ENCODE peak calls at places on chromosomes 13 and 19, in seven cellular contexts. One of them, this sample, is unnamed.

GRCh38 chr13:65913173-65913572 is 1317.0 kb downstream of the PCDH9 start:
- DNase-seq in CD4-positive, CD25-positive, alpha-beta regulatory T cell: no peak
- DNase-seq in fibroblast of the aortic adventitia: peak
- DNase-seq in skeletal muscle cell: peak
- DNase-seq in astrocyte: peak
- DNase-seq in A549: no peak
- DNase-seq in heart right ventricle: no peak
- DNase-seq in this sample: no peak

GRCh38 chr13:32117696-32118095 is 86.1 kb downstream of the FRY start:
- DNase-seq in skeletal muscle cell: no peak
- DNase-seq in fibroblast of the aortic adventitia: no peak
- DNase-seq in A549: no peak
- DNase-seq in heart right ventricle: peak
- DNase-seq in CD4-positive, CD25-positive, alpha-beta regulatory T cell: no peak
- DNase-seq in astrocyte: no peak
- DNase-seq in this sample: no peak

GRCh38 chr13:78881054-78881453 is 222.1 kb upstream of the OBI1 start:
- DNase-seq in astrocyte: no peak
- DNase-seq in CD4-positive, CD25-positive, alpha-beta regulatory T cell: no peak
- DNase-seq in skeletal muscle cell: no peak
- DNase-seq in A549: no peak
- DNase-seq in heart right ventricle: no peak
- DNase-seq in fibroblast of the aortic adventitia: no peak
- DNase-seq in this sample: no peak

GRCh38 chr19:39937094-39937493 is 2.7 kb upstream of the FCGBP start:
- DNase-seq in fibroblast of the aortic adventitia: no peak
- DNase-seq in heart right ventricle: no peak
- DNase-seq in A549: no peak
- DNase-seq in CD4-positive, CD25-positive, alpha-beta regulatory T cell: peak
- DNase-seq in skeletal muscle cell: no peak
- DNase-seq in astrocyte: no peak
- DNase-seq in this sample: no peak

GRCh38 chr13:94110011-94110410 is 369.5 kb downstream of the DCT start:
- DNase-seq in skeletal muscle cell: no peak
- DNase-seq in astrocyte: no peak
- DNase-seq in fibroblast of the aortic adventitia: no peak
- DNase-seq in CD4-positive, CD25-positive, alpha-beta regulatory T cell: no peak
- DNase-seq in heart right ventricle: no peak
- DNase-seq in A549: no peak
- DNase-seq in this sample: no peak

GRCh38 chr19:29364224-29364726 is 151.3 kb upstream of the UQCRFS1 start:
- DNase-seq in skeletal muscle cell: no peak
- DNase-seq in CD4-positive, CD25-positive, alpha-beta regulatory T cell: no peak
- DNase-seq in A549: no peak
- DNase-seq in astrocyte: no peak
- DNase-seq in heart right ventricle: no peak
- DNase-seq in fibroblast of the aortic adventitia: no peak
- DNase-seq in this sample: no peak

GRCh38 chr13:113275387-113275786 is 21.7 kb upstream of the LAMP1 start:
- DNase-seq in skeletal muscle cell: no peak
- DNase-seq in CD4-positive, CD25-positive, alpha-beta regulatory T cell: no peak
- DNase-seq in fibroblast of the aortic adventitia: peak
- DNase-seq in A549: peak
- DNase-seq in heart right ventricle: no peak
- DNase-seq in astrocyte: peak
- DNase-seq in this sample: peak

GRCh38 chr13:72025836-72026235 is 158.8 kb upstream of the DACH1 start:
- DNase-seq in heart right ventricle: no peak
- DNase-seq in skeletal muscle cell: no peak
- DNase-seq in fibroblast of the aortic adventitia: no peak
- DNase-seq in CD4-positive, CD25-positive, alpha-beta regulatory T cell: no peak
- DNase-seq in astrocyte: peak
- DNase-seq in A549: no peak
- DNase-seq in this sample: no peak

GRCh38 chr19:17751912-17752273 is 616 bp downstream of the FCHO1 start:
- DNase-seq in heart right ventricle: no peak
- DNase-seq in CD4-positive, CD25-positive, alpha-beta regulatory T cell: no peak
- DNase-seq in A549: no peak
- DNase-seq in astrocyte: no peak
- DNase-seq in fibroblast of the aortic adventitia: no peak
- DNase-seq in skeletal muscle cell: no peak
- DNase-seq in this sample: no peak

GRCh38 chr19:38310986-38311385 is 4.8 kb downstream of the YIF1B start:
- DNase-seq in astrocyte: no peak
- DNase-seq in A549: no peak
- DNase-seq in heart right ventricle: no peak
- DNase-seq in fibroblast of the aortic adventitia: no peak
- DNase-seq in CD4-positive, CD25-positive, alpha-beta regulatory T cell: no peak
- DNase-seq in skeletal muscle cell: no peak
- DNase-seq in this sample: no peak

GRCh38 chr19:54903303-54903702 is 2.6 kb upstream of the NCR1 start:
- DNase-seq in fibroblast of the aortic adventitia: no peak
- DNase-seq in astrocyte: no peak
- DNase-seq in CD4-positive, CD25-positive, alpha-beta regulatory T cell: no peak
- DNase-seq in heart right ventricle: no peak
- DNase-seq in A549: no peak
- DNase-seq in skeletal muscle cell: no peak
- DNase-seq in this sample: no peak

GRCh38 chr19:28633223-28634030 is 579.5 kb downstream of the UQCRFS1 start:
- DNase-seq in CD4-positive, CD25-positive, alpha-beta regulatory T cell: no peak
- DNase-seq in heart right ventricle: no peak
- DNase-seq in A549: peak
- DNase-seq in fibroblast of the aortic adventitia: peak
- DNase-seq in skeletal muscle cell: peak
- DNase-seq in astrocyte: peak
- DNase-seq in this sample: no peak

GRCh38 chr13:106466691-106467405 is 68.6 kb downstream of the EFNB2 start:
- DNase-seq in heart right ventricle: no peak
- DNase-seq in astrocyte: no peak
- DNase-seq in fibroblast of the aortic adventitia: no peak
- DNase-seq in CD4-positive, CD25-positive, alpha-beta regulatory T cell: no peak
- DNase-seq in A549: no peak
- DNase-seq in skeletal muscle cell: no peak
- DNase-seq in this sample: no peak

GRCh38 chr19:7645159-7645558 is 8.2 kb downstream of the STXBP2 start:
- DNase-seq in CD4-positive, CD25-positive, alpha-beta regulatory T cell: no peak
- DNase-seq in fibroblast of the aortic adventitia: no peak
- DNase-seq in A549: no peak
- DNase-seq in astrocyte: no peak
- DNase-seq in skeletal muscle cell: no peak
- DNase-seq in heart right ventricle: no peak
- DNase-seq in this sample: no peak

GRCh38 chr19:55473201-55473600 is 3.2 kb upstream of the ZNF628 start:
- DNase-seq in A549: no peak
- DNase-seq in astrocyte: no peak
- DNase-seq in skeletal muscle cell: no peak
- DNase-seq in CD4-positive, CD25-positive, alpha-beta regulatory T cell: no peak
- DNase-seq in fibroblast of the aortic adventitia: no peak
- DNase-seq in heart right ventricle: no peak
- DNase-seq in this sample: no peak

GRCh38 chr19:15021286-15022007 is 27.8 kb upstream of the CASP14 start:
- DNase-seq in fibroblast of the aortic adventitia: no peak
- DNase-seq in CD4-positive, CD25-positive, alpha-beta regulatory T cell: no peak
- DNase-seq in A549: no peak
- DNase-seq in skeletal muscle cell: no peak
- DNase-seq in heart right ventricle: no peak
- DNase-seq in astrocyte: no peak
- DNase-seq in this sample: no peak

GRCh38 chr13:113650275-113650674 is 7.7 kb downstream of the ATP4B start:
- DNase-seq in skeletal muscle cell: no peak
- DNase-seq in astrocyte: no peak
- DNase-seq in CD4-positive, CD25-positive, alpha-beta regulatory T cell: no peak
- DNase-seq in heart right ventricle: no peak
- DNase-seq in A549: no peak
- DNase-seq in fibroblast of the aortic adventitia: no peak
- DNase-seq in this sample: peak

GRCh38 chr13:28499579-28499978 is 4.7 kb upstream of the FLT1 start:
- DNase-seq in heart right ventricle: no peak
- DNase-seq in CD4-positive, CD25-positive, alpha-beta regulatory T cell: no peak
- DNase-seq in skeletal muscle cell: no peak
- DNase-seq in fibroblast of the aortic adventitia: no peak
- DNase-seq in A549: no peak
- DNase-seq in astrocyte: no peak
- DNase-seq in this sample: no peak

GRCh38 chr13:35144496-35144895 is 202.4 kb downstream of the NBEA start:
- DNase-seq in skeletal muscle cell: no peak
- DNase-seq in fibroblast of the aortic adventitia: peak
- DNase-seq in A549: no peak
- DNase-seq in CD4-positive, CD25-positive, alpha-beta regulatory T cell: no peak
- DNase-seq in heart right ventricle: no peak
- DNase-seq in astrocyte: peak
- DNase-seq in this sample: no peak

GRCh38 chr13:111323950-111324651 is 3.7 kb downstream of the TEX29 start:
- DNase-seq in astrocyte: no peak
- DNase-seq in A549: no peak
- DNase-seq in CD4-positive, CD25-positive, alpha-beta regulatory T cell: no peak
- DNase-seq in skeletal muscle cell: no peak
- DNase-seq in heart right ventricle: no peak
- DNase-seq in fibroblast of the aortic adventitia: no peak
- DNase-seq in this sample: no peak

GRCh38 chr19:14411161-14411560 is 8.0 kb downstream of the DDX39A start:
- DNase-seq in heart right ventricle: no peak
- DNase-seq in astrocyte: no peak
- DNase-seq in skeletal muscle cell: no peak
- DNase-seq in CD4-positive, CD25-positive, alpha-beta regulatory T cell: no peak
- DNase-seq in A549: no peak
- DNase-seq in fibroblast of the aortic adventitia: no peak
- DNase-seq in this sample: no peak

GRCh38 chr13:30148171-30148754 is 159.1 kb downstream of the KATNAL1 start:
- DNase-seq in heart right ventricle: no peak
- DNase-seq in CD4-positive, CD25-positive, alpha-beta regulatory T cell: no peak
- DNase-seq in astrocyte: no peak
- DNase-seq in skeletal muscle cell: no peak
- DNase-seq in A549: no peak
- DNase-seq in fibroblast of the aortic adventitia: no peak
- DNase-seq in this sample: no peak

GRCh38 chr19:50803633-50804419 is 13.6 kb downstream of the ACP4 start:
- DNase-seq in skeletal muscle cell: no peak
- DNase-seq in CD4-positive, CD25-positive, alpha-beta regulatory T cell: no peak
- DNase-seq in A549: no peak
- DNase-seq in astrocyte: no peak
- DNase-seq in fibroblast of the aortic adventitia: peak
- DNase-seq in heart right ventricle: peak
- DNase-seq in this sample: no peak

GRCh38 chr13:103349664-103350063 is 283.4 kb upstream of the SLC10A2 start:
- DNase-seq in astrocyte: no peak
- DNase-seq in skeletal muscle cell: no peak
- DNase-seq in CD4-positive, CD25-positive, alpha-beta regulatory T cell: no peak
- DNase-seq in A549: no peak
- DNase-seq in fibroblast of the aortic adventitia: no peak
- DNase-seq in heart right ventricle: peak
- DNase-seq in this sample: no peak

GRCh38 chr13:103354189-103354588 is 288.0 kb upstream of the SLC10A2 start:
- DNase-seq in heart right ventricle: no peak
- DNase-seq in A549: no peak
- DNase-seq in astrocyte: peak
- DNase-seq in fibroblast of the aortic adventitia: peak
- DNase-seq in skeletal muscle cell: peak
- DNase-seq in CD4-positive, CD25-positive, alpha-beta regulatory T cell: no peak
- DNase-seq in this sample: no peak

GRCh38 chr13:103356226-103356864 is 290.1 kb upstream of the SLC10A2 start:
- DNase-seq in A549: no peak
- DNase-seq in heart right ventricle: no peak
- DNase-seq in CD4-positive, CD25-positive, alpha-beta regulatory T cell: no peak
- DNase-seq in astrocyte: no peak
- DNase-seq in skeletal muscle cell: no peak
- DNase-seq in fibroblast of the aortic adventitia: no peak
- DNase-seq in this sample: no peak

GRCh38 chr13:103350147-103350546 is 283.9 kb upstream of the SLC10A2 start:
- DNase-seq in skeletal muscle cell: no peak
- DNase-seq in A549: no peak
- DNase-seq in fibroblast of the aortic adventitia: no peak
- DNase-seq in heart right ventricle: no peak
- DNase-seq in astrocyte: no peak
- DNase-seq in CD4-positive, CD25-positive, alpha-beta regulatory T cell: no peak
- DNase-seq in this sample: no peak

GRCh38 chr13:103351035-103351828 is 285.0 kb upstream of the SLC10A2 start:
- DNase-seq in skeletal muscle cell: peak
- DNase-seq in A549: no peak
- DNase-seq in CD4-positive, CD25-positive, alpha-beta regulatory T cell: no peak
- DNase-seq in fibroblast of the aortic adventitia: peak
- DNase-seq in heart right ventricle: peak
- DNase-seq in astrocyte: peak
- DNase-seq in this sample: peak
- H3K4me3 ChIP-seq in skeletal muscle cell: no peak
- H3K4me3 ChIP-seq in A549: no peak
- H3K4me3 ChIP-seq in CD4-positive, CD25-positive, alpha-beta regulatory T cell: no peak
- H3K4me3 ChIP-seq in fibroblast of the aortic adventitia: no peak
- H3K4me3 ChIP-seq in heart right ventricle: no peak
- H3K4me3 ChIP-seq in astrocyte: peak
- H3K4me3 ChIP-seq in this sample: no peak

DNA sequence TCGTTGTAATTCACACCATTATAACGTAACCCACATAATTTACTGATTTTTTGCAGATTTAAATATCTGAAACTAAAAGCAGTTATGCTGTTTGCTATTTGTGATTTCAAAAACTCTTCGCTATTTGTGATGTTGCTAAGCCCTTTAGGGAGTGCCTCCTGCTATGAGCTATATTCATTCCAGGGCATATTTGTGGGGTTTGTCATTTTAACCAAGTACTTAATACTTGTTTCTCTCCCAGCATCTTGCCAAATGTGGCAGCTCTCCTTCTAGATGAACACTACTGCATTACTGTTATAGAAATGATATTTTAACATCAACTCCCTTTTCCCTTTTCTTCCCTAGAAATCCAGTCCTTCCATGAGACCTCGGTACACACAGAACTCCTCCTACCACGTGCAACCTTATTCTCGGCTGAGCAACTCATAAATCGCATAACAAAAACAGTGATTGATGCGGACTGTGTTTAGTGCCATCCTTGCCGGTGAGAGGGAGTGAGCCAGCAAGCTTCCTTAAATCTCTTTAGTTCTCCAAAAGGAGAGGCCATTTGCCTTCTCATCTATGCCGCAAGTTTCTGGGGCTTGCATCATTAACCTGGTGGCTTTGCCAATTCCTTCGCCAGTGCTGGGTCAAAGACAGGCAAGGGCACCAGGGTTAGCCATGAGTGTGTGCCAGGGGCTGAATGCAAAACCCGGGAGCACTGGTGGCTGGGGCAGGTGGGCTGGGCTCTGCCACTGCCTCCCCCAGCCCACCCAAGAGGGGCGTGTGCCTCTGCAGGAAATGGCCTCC is 33.4 kb downstream of the RFX2 start:
- DNase-seq in skeletal muscle cell: peak
- DNase-seq in A549: peak
- DNase-seq in heart right ventricle: no peak
- DNase-seq in fibroblast of the aortic adventitia: peak
- DNase-seq in CD4-positive, CD25-positive, alpha-beta regulatory T cell: no peak
- DNase-seq in astrocyte: peak
- DNase-seq in this sample: no peak
- H3K4me3 ChIP-seq in skeletal muscle cell: no peak
- H3K4me3 ChIP-seq in A549: no peak
- H3K4me3 ChIP-seq in heart right ventricle: no peak
- H3K4me3 ChIP-seq in fibroblast of the aortic adventitia: peak
- H3K4me3 ChIP-seq in CD4-positive, CD25-positive, alpha-beta regulatory T cell: no peak
- H3K4me3 ChIP-seq in astrocyte: peak
- H3K4me3 ChIP-seq in this sample: no peak

GRCh38 chr19:10291554-10292205 is 1.9 kb downstream of the ICAM5 start:
- DNase-seq in A549: no peak
- DNase-seq in CD4-positive, CD25-positive, alpha-beta regulatory T cell: no peak
- DNase-seq in astrocyte: no peak
- DNase-seq in heart right ventricle: no peak
- DNase-seq in skeletal muscle cell: no peak
- DNase-seq in fibroblast of the aortic adventitia: no peak
- DNase-seq in this sample: no peak
- H3K4me3 ChIP-seq in A549: peak
- H3K4me3 ChIP-seq in CD4-positive, CD25-positive, alpha-beta regulatory T cell: peak
- H3K4me3 ChIP-seq in astrocyte: peak
- H3K4me3 ChIP-seq in heart right ventricle: peak
- H3K4me3 ChIP-seq in skeletal muscle cell: peak
- H3K4me3 ChIP-seq in fibroblast of the aortic adventitia: peak
- H3K4me3 ChIP-seq in this sample: peak

GRCh38 chr19:4374451-4375163 is 25.7 kb downstream of the SH3GL1 start:
- DNase-seq in CD4-positive, CD25-positive, alpha-beta regulatory T cell: no peak
- DNase-seq in skeletal muscle cell: peak
- DNase-seq in A549: peak
- DNase-seq in astrocyte: peak
- DNase-seq in fibroblast of the aortic adventitia: peak
- DNase-seq in heart right ventricle: peak
- DNase-seq in this sample: peak
- H3K4me3 ChIP-seq in CD4-positive, CD25-positive, alpha-beta regulatory T cell: no peak
- H3K4me3 ChIP-seq in skeletal muscle cell: no peak
- H3K4me3 ChIP-seq in A549: no peak
- H3K4me3 ChIP-seq in astrocyte: no peak
- H3K4me3 ChIP-seq in fibroblast of the aortic adventitia: peak
- H3K4me3 ChIP-seq in heart right ventricle: no peak
- H3K4me3 ChIP-seq in this sample: no peak

This sample was measured in Caco-2.